ENCODE peak calls at places on chromosomes 1 and 21, in five cellular contexts. B, X, V, G and M are unnamed samples. For H3K27me3, the result is how much of the 10 kb centered on the place peaks cover.

GRCh38 chr1:24294228-24294672 is 24.9 kb upstream of the GRHL3 start:
- DNase-seq in B (no peak), X (peak), V (no peak), G (peak), M (no peak)

GRCh38 chr1:234589064-234589765 is 20.8 kb downstream of the IRF2BP2 start:
- DNase-seq in B (no peak), X (no peak), V (no peak), G (no peak), M (no peak)

GRCh38 chr1:85616011-85616705 is 35.6 kb downstream of the CCN1 start:
- DNase-seq in B (no peak), X (no peak), V (no peak), G (no peak), M (no peak)

GRCh38 chr1:46133946-46134345 is 1.5 kb upstream of the PIK3R3 start:
- DNase-seq in B (no peak), X (no peak), V (no peak), G (no peak), M (no peak)

GRCh38 chr1:209526137-209526536 is 57.4 kb upstream of the CAMK1G start:
- DNase-seq in B (no peak), X (no peak), V (no peak), G (no peak), M (no peak)

GRCh38 chr1:82451191-82451590 is 650.5 kb downstream of the ADGRL2 start:
- DNase-seq in B (no peak), X (no peak), V (no peak), G (no peak), M (no peak)

GRCh38 chr1:5745776-5746610 is 246.2 kb downstream of the NPHP4 start:
- DNase-seq in B (peak), X (peak), V (peak), G (peak), M (peak)

GRCh38 chr1:39788758-39789570 is at the start of gene BMP8B:
- DNase-seq in B (peak), X (peak), V (no peak), G (no peak), M (peak)

GRCh38 chr1:108661030-108661609 is at the start of gene HENMT1:
- DNase-seq in B (peak), X (peak), V (peak), G (peak), M (peak)

GRCh38 chr1:3283849-3284248 is 170.6 kb upstream of the ARHGEF16 start:
- DNase-seq in B (peak), X (peak), V (peak), G (no peak), M (no peak)

GRCh38 chr1:25711555-25712298 is 88.3 kb upstream of the SELENON start:
- DNase-seq in B (no peak), X (no peak), V (no peak), G (peak), M (no peak)

GRCh38 chr1:78223417-78224215 is 177.8 kb downstream of the GIPC2 start:
- DNase-seq in B (no peak), X (peak), V (no peak), G (peak), M (no peak)

GRCh38 chr1:196400478-196401453 is 207.5 kb downstream of the KCNT2 start:
- DNase-seq in B (peak), X (peak), V (peak), G (peak), M (no peak)

GRCh38 chr1:236395780-236396664 is 1.9 kb downstream of the EDARADD start:
- DNase-seq in B (no peak), X (no peak), V (no peak), G (no peak), M (no peak)

GRCh38 chr1:77742011-77742555 is 17.6 kb downstream of the USP33 start:
- DNase-seq in B (no peak), X (no peak), V (no peak), G (no peak), M (no peak)

GRCh38 chr1:41110721-41111120 is 89.2 kb upstream of the SLFNL1 start:
- DNase-seq in B (no peak), X (no peak), V (no peak), G (no peak), M (no peak)

GRCh38 chr1:164702664-164703063 is 143.7 kb downstream of the PBX1 start:
- DNase-seq in B (no peak), X (no peak), V (no peak), G (no peak), M (no peak)

GRCh38 chr1:41381691-41382530 is 20.7 kb downstream of the FOXO6 start:
- DNase-seq in B (no peak), X (peak), V (peak), G (no peak), M (no peak)

GRCh38 chr1:213303286-213303685 is 252.2 kb downstream of the RPS6KC1 start:
- DNase-seq in B (no peak), X (no peak), V (no peak), G (peak), M (no peak)

GRCh38 chr1:65264197-65264929 is 45.0 kb upstream of the DNAJC6 start:
- DNase-seq in B (peak), X (no peak), V (no peak), G (peak), M (no peak)

GRCh38 chr1:197559655-197560054 is 215.6 kb downstream of the DENND1B start:
- DNase-seq in B (no peak), X (no peak), V (no peak), G (no peak), M (peak)

GRCh38 chr21:37645848-37646247 is 270.4 kb downstream of the KCNJ6 start:
- DNase-seq in B (no peak), X (no peak), V (no peak), G (no peak), M (no peak)

GRCh38 chr1:228836954-228837481 is 101.7 kb downstream of the RHOU start:
- DNase-seq in B (no peak), X (no peak), V (no peak), G (no peak), M (no peak)

DNA sequence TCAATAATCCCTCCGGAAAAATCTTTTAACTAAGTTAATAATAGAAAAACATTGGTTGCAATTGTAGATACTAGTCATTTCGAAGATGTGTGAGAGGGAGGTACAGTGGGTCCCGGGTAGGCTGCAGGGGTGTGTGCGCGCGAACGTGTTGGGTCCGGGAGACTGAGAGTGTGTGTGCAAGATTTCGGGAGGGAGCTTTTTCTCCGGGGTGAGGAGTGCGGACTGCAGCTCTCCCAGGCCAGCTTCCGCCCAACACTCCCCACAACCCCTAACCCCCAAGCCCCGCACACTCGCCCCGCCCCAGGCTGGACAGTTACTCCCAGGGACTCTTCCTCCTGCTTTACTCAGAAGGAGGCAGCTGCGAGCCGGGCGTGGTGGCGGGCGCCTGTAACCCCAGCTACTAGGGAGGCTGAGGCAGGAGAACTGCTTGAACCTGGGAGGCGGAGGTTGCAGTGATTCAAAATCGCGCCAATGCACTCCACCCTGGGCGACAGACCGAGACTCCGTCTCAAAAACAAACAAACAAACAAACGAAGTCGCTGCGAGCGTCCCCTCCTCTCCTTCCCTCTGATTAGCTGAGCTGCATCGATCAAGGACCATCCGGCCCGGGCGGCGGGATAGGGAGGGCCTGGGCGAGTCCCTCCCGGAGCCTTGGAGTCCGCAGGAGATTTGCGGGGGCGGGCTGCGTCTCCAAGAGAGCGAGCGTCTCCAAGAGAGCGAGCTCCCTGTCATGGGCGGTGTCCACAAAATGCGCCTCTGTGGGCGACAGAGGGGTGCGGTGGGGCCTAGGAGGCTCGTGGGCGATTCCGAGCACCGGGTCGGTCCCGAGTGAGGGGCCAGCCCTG is 28.3 kb upstream of the PPM1J start:
- DNase-seq in B (no peak), X (no peak), V (no peak), G (peak), M (no peak)
- H3K4me3 ChIP-seq in B (peak), X (no peak), V (no peak), G (peak), M (no peak)

GRCh38 chr1:44002606-44003157 is 11.3 kb downstream of the CCDC24 start:
- DNase-seq in B (no peak), X (no peak), V (no peak), G (no peak), M (no peak)
- TF ChIP-seq CTCF in B (no peak), X (no peak), V (no peak), G (no peak), M (no peak)

GRCh38 chr1:217079579-217079978 is 356.4 kb upstream of the ESRRG start:
- DNase-seq in B (no peak), X (no peak), V (no peak), G (no peak), M (no peak)

GRCh38 chr1:217076902-217077301 is 353.7 kb upstream of the ESRRG start:
- DNase-seq in B (no peak), X (peak), V (no peak), G (peak), M (no peak)

GRCh38 chr1:217078010-217078704 is 354.9 kb upstream of the ESRRG start:
- DNase-seq in B (no peak), X (peak), V (no peak), G (peak), M (no peak)

GRCh38 chr1:217078959-217079358 is 355.7 kb upstream of the ESRRG start:
- DNase-seq in B (no peak), X (no peak), V (no peak), G (no peak), M (no peak)
- H3K27me3 ChIP-seq in B (under half), X (under half), V (under half), G (under half), M (under half)

GRCh38 chr1:63522891-63523728 is at the start of the genes EFCAB7 and ITGB3BP:
- DNase-seq in B (peak), X (peak), V (peak), G (peak), M (peak)
- H3K4me3 ChIP-seq in B (peak), X (peak), V (peak), G (peak), M (peak)

GRCh38 chr1:31170486-31170735 is 69.3 kb downstream of the NKAIN1 start:
- DNase-seq in B (no peak), X (no peak), V (peak), G (no peak), M (no peak)

GRCh38 chr1:31163866-31164265 is 75.8 kb downstream of the NKAIN1 start:
- DNase-seq in B (no peak), X (no peak), V (no peak), G (no peak), M (no peak)

GRCh38 chr1:31164291-31164690 is 75.4 kb downstream of the NKAIN1 start:
- DNase-seq in B (no peak), X (no peak), V (no peak), G (no peak), M (no peak)

GRCh38 chr1:31161571-31161970 is 78.1 kb downstream of the NKAIN1 start:
- DNase-seq in B (no peak), X (no peak), V (no peak), G (no peak), M (no peak)

DNA sequence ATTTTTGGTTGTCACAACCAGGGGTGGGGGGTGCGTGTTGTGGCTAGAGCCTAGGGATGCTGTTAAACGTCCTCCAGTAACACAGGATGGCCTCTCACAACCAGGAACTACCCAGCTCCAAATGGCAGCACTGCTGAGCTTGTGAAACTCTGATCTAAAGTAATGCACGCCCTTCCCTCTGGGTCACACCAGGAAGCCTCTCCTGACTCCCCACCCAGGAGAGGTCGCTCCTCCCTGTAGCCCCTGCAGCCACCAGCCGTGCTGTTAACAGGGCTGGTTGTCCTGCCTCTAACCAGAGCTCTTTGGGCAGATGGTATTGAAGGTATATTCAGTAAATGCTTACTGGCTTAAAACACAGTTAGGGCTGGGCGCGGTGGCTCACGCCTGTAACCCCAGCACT is 73.2 kb downstream of the NKAIN1 start:
- DNase-seq in B (no peak), X (no peak), V (no peak), G (no peak), M (no peak)
- TF ChIP-seq CTCF in B (no peak), X (no peak), V (no peak), G (no peak), M (no peak)

GRCh38 chr1:204728456-204728855 is 42.9 kb upstream of the LRRN2 start:
- DNase-seq in B (no peak), X (no peak), V (no peak), G (no peak), M (no peak)
- H3K27me3 ChIP-seq in B (half or more), X (under half), V (under half), G (under half), M (under half)

GRCh38 chr1:200411406-200412257 is 1.8 kb upstream of the ZNF281 start:
- DNase-seq in B (no peak), X (peak), V (no peak), G (no peak), M (no peak)
- H3K4me3 ChIP-seq in B (no peak), X (no peak), V (no peak), G (no peak), M (no peak)

GRCh38 chr1:110638556-110638955 is 32.4 kb upstream of the KCNA2 start:
- DNase-seq in B (no peak), X (no peak), V (no peak), G (no peak), M (no peak)

GRCh38 chr1:110636149-110636935 is 30.2 kb upstream of the KCNA2 start:
- DNase-seq in B (no peak), X (no peak), V (no peak), G (no peak), M (peak)

GRCh38 chr1:110637475-110637874 is 31.3 kb upstream of the KCNA2 start:
- DNase-seq in B (no peak), X (no peak), V (no peak), G (no peak), M (no peak)

GRCh38 chr1:110639724-110640386 is 33.7 kb upstream of the KCNA2 start:
- DNase-seq in B (no peak), X (no peak), V (no peak), G (peak), M (no peak)

GRCh38 chr1:110638062-110638461 is 31.9 kb upstream of the KCNA2 start:
- DNase-seq in B (no peak), X (no peak), V (no peak), G (no peak), M (no peak)
- TF ChIP-seq CTCF in B (no peak), X (no peak), V (no peak), G (no peak), M (peak)